ENCODE peak calls at places on chromosomes 2 and 18, in six cellular contexts. R is fibroblast of lung, G is choroid plexus epithelial cell, S is MCF 10A, P is B cell, A is GM13977. Z is an unnamed sample.

GRCh38 chr2:74845217-74845751 is 11.4 kb downstream of the HK2 start:
- DNase-seq in G (peak), S (peak), P (no peak), R (peak), A (no peak), Z (no peak)

GRCh38 chr2:120952318-120952717 is 216.7 kb downstream of the GLI2 start:
- DNase-seq in R (peak), P (no peak), S (peak), A (no peak), G (peak), Z (no peak)

GRCh38 chr2:72132981-72133720 is 14.5 kb downstream of the CYP26B1 start:
- DNase-seq in R (no peak), P (no peak), G (no peak), S (no peak), A (no peak), Z (no peak)

GRCh38 chr2:31197166-31197565 is 20.1 kb downstream of the CAPN14 start:
- DNase-seq in A (no peak), R (no peak), P (no peak), G (no peak), S (no peak), Z (no peak)

GRCh38 chr2:234858134-234858533 is 93.7 kb upstream of the SH3BP4 start:
- DNase-seq in S (no peak), G (no peak), A (no peak), P (no peak), R (no peak), Z (no peak)

GRCh38 chr2:636649-637405 is 40.4 kb downstream of the TMEM18 start:
- DNase-seq in G (peak), S (peak), R (peak), A (peak), P (peak), Z (peak)

GRCh38 chr2:191249131-191249813 is 4.1 kb downstream of the MYO1B start:
- DNase-seq in A (no peak), R (peak), S (no peak), P (no peak), G (peak), Z (no peak)

GRCh38 chr2:133442393-133442792 is 125.9 kb downstream of the NCKAP5 start:
- DNase-seq in S (no peak), P (no peak), G (no peak), A (no peak), R (no peak), Z (no peak)

GRCh38 chr2:119435953-119436297 is 4.3 kb downstream of the TMEM37 start:
- DNase-seq in A (no peak), S (no peak), P (no peak), R (no peak), G (no peak), Z (no peak)

GRCh38 chr2:226378733-226379132 is 420.9 kb downstream of the IRS1 start:
- DNase-seq in A (no peak), S (no peak), P (no peak), R (peak), G (peak), Z (no peak)

GRCh38 chr18:27969206-27969605 is 207.7 kb downstream of the CDH2 start:
- DNase-seq in P (no peak), S (no peak), R (no peak), G (no peak), A (no peak), Z (no peak)

GRCh38 chr2:88099798-88100488 is 27.9 kb downstream of the FABP1 start:
- DNase-seq in A (no peak), R (no peak), G (peak), S (peak), P (no peak), Z (no peak)

GRCh38 chr18:48942086-48942485 is 8.7 kb downstream of the SMAD7 start:
- DNase-seq in G (no peak), A (no peak), R (no peak), P (no peak), S (no peak), Z (no peak)

GRCh38 chr2:235577404-235578330 is 83.8 kb downstream of the AGAP1 start:
- DNase-seq in R (peak), P (no peak), G (peak), S (no peak), A (no peak), Z (no peak)

GRCh38 chr2:239457586-239458445 is 57.0 kb upstream of the HDAC4 start:
- DNase-seq in R (no peak), G (no peak), A (no peak), P (no peak), S (no peak), Z (no peak)

GRCh38 chr2:139122711-139123158 is 342.5 kb upstream of the NXPH2 start:
- DNase-seq in G (peak), S (no peak), P (no peak), A (no peak), R (peak), Z (no peak)

GRCh38 chr2:10560626-10561025 is 112.5 kb upstream of the ODC1 start:
- DNase-seq in R (no peak), P (no peak), S (no peak), A (no peak), G (no peak), Z (no peak)

GRCh38 chr2:28952806-28953190 is 28.3 kb upstream of the TOGARAM2 start:
- DNase-seq in R (no peak), A (no peak), S (no peak), P (no peak), G (peak), Z (no peak)

GRCh38 chr2:217652761-217653160 is 350.0 kb downstream of the TNS1 start:
- DNase-seq in R (peak), G (no peak), A (no peak), S (no peak), P (no peak), Z (no peak)

DNA sequence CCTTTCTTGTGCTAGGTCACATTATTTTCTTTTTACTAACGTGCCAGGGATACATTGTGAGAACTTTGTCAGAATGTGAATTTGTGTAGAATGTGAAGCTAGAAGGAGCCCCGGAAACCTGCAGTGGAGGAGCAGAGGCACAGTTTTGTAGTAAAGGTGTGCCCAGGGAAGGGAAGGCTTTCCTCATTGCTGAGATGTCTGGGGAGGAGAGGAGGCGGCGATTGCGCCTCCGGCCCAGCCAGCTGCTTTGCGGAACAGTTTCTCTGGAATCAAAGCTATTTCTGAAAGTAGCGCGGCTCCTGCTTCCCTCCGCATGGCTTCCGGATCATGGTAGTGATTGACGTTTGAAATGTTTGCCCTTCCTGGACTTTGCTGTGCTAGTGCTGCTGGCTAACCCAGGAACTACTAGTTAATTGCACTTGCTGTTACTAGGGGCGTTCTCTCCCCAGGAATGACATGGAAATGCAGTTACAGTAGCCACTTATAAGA is 83.1 kb upstream of the RBM44 start:
- DNase-seq in S (no peak), G (no peak), P (no peak), R (peak), A (no peak), Z (no peak)
- TF ChIP-seq CTCF in S (no peak), G (no peak), P (no peak), R (no peak), A (no peak), Z (no peak)

GRCh38 chr2:85843543-85843942 is 45.2 kb downstream of the ST3GAL5 start:
- DNase-seq in G (peak), R (no peak), A (no peak), S (peak), P (no peak), Z (no peak)
- TF ChIP-seq CTCF in G (peak), R (peak), A (peak), S (peak), P (peak), Z (no peak)

DNA sequence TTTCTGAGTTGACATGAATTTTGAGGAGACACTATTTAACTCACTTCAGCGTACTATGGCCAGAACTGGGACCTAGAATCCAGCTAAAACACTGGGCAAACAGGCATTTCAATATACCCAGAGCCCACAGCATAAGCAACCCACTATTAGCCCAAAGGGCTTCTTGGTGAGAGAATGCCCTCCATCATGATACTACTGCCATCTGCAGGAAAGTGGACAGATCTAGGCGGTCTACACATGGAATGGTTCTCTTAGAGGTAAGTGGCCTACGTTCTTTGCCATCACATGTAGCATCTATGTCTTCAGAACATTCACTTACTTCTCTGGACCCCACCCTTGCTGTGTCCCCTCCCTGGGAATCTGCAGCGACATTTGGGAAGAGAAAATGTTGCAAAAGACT is 181.3 kb upstream of the LINC00305 start:
- DNase-seq in G (peak), P (no peak), R (no peak), A (peak), S (peak), Z (no peak)
- TF ChIP-seq CTCF in G (peak), P (no peak), R (no peak), A (peak), S (no peak), Z (no peak)

GRCh38 chr2:99692785-99693184 is 203.0 kb upstream of the REV1 start:
- DNase-seq in R (no peak), G (no peak), S (no peak), A (no peak), P (no peak), Z (no peak)
- TF ChIP-seq CTCF in R (no peak), G (peak), S (no peak), A (peak), P (no peak), Z (no peak)